ENCODE peak calls at places on chromosomes 12 and 14, in six cellular contexts. C is stomach, B is A549, I is sigmoid colon, T is HepG2, K is upper lobe of left lung. V is an unnamed sample.

GRCh38 chr12:51070004-51070403 is 13.4 kb downstream of the CSRNP2 start:
- DNase-seq in B (no peak), K (no peak), I (no peak), T (peak; percentile 50), C (no peak), V (no peak)

GRCh38 chr12:55067701-55068100 is 47.9 kb downstream of the NEUROD4 start:
- DNase-seq in T (no peak), K (no peak), B (no peak), I (no peak), C (no peak), V (no peak)

GRCh38 chr12:22700126-22700525 is 75.2 kb downstream of the ETNK1 start:
- DNase-seq in B (peak; percentile 31), T (no peak), K (no peak), C (no peak), I (no peak), V (no peak)

GRCh38 chr12:68040450-68041075 is 51.3 kb downstream of the IFNG-AS1 start:
- DNase-seq in I (peak; percentile 73), B (peak; percentile 76), C (peak; percentile 71), T (peak; percentile 53), K (no peak), V (peak; percentile 63)

GRCh38 chr12:4781212-4781611 is 61.0 kb downstream of the GALNT8 start:
- DNase-seq in T (no peak), I (no peak), B (no peak), K (no peak), C (no peak), V (no peak)

GRCh38 chr12:132159555-132160003 is 15.3 kb downstream of the NOC4L start:
- DNase-seq in C (no peak), T (no peak), I (no peak), B (no peak), K (no peak), V (no peak)

GRCh38 chr14:23172096-23172495 is 11.4 kb downstream of the SLC7A8 start:
- DNase-seq in K (no peak), T (no peak), C (no peak), B (no peak), I (no peak), V (no peak)

GRCh38 chr14:70281938-70282337 is 77.5 kb downstream of the COX16 start:
- DNase-seq in B (no peak), I (no peak), C (no peak), K (no peak), T (no peak), V (no peak)

GRCh38 chr14:50964683-50965390 is 20.6 kb upstream of the PYGL start:
- DNase-seq in K (no peak), B (peak; percentile 76), C (peak; percentile 54), I (peak; percentile 92), T (peak; percentile 45), V (peak; percentile 44)

GRCh38 chr14:106530423-106531107 is 1004.2 kb downstream of the TMEM121 start:
- DNase-seq in I (no peak), B (peak; percentile 42), K (peak; percentile 39), T (peak; percentile 5), C (no peak), V (peak; percentile 46)

GRCh38 chr12:100733817-100734593 is 60.6 kb upstream of the ANO4 start:
- DNase-seq in K (no peak), B (peak; percentile 60), T (peak; percentile 20), I (no peak), C (no peak), V (no peak)

GRCh38 chr14:106507354-106507753 is 981.0 kb downstream of the TMEM121 start:
- DNase-seq in C (no peak), K (no peak), I (no peak), B (no peak), T (no peak), V (no peak)

GRCh38 chr12:78555802-78556201 is 308.8 kb upstream of the SYT1 start:
- DNase-seq in T (no peak), I (no peak), C (no peak), K (no peak), B (no peak), V (no peak)

GRCh38 chr14:34450958-34451357 is 11.1 kb downstream of the SPTSSA start:
- DNase-seq in C (no peak), I (no peak), K (no peak), B (no peak), T (no peak), V (no peak)

GRCh38 chr14:67395086-67395875 is 16.7 kb downstream of the PLEK2 start:
- DNase-seq in K (peak; percentile 32), T (no peak), C (no peak), I (no peak), B (no peak), V (no peak)

GRCh38 chr12:102504280-102504679 is 23.9 kb upstream of the IGF1 start:
- DNase-seq in I (no peak), B (no peak), C (no peak), K (no peak), T (no peak), V (no peak)

GRCh38 chr12:90152897-90153624 is 444.4 kb upstream of the ATP2B1 start:
- DNase-seq in I (no peak), T (no peak), C (no peak), K (no peak), B (no peak), V (no peak)

GRCh38 chr12:96094201-96094600 is 58.8 kb upstream of the LTA4H start:
- DNase-seq in B (peak; percentile 22), T (no peak), K (no peak), I (no peak), C (peak; percentile 45), V (no peak)

GRCh38 chr12:70045036-70045435 is 198.2 kb upstream of the CNOT2 start:
- DNase-seq in K (no peak), C (no peak), T (no peak), B (no peak), I (no peak), V (no peak)

GRCh38 chr12:76863811-76864210 is 15.0 kb downstream of the CSRP2 start:
- DNase-seq in B (no peak), I (no peak), K (no peak), T (no peak), C (no peak), V (no peak)

GRCh38 chr14:97129639-97130038 is 332.5 kb downstream of the VRK1 start:
- DNase-seq in T (no peak), I (no peak), B (no peak), C (no peak), K (no peak), V (no peak)

GRCh38 chr14:104895786-104896642 is 28.7 kb upstream of the PLD4 start:
- DNase-seq in B (no peak), T (no peak), I (peak; percentile 65), C (peak; percentile 70), K (peak; percentile 85), V (peak; percentile 11)

GRCh38 chr12:113152835-113153814 is 3.6 kb downstream of the CFAP73 start:
- DNase-seq in C (peak; percentile 75), T (peak; percentile 55), B (peak; percentile 90), I (no peak), K (peak; percentile 93), V (peak; percentile 79)

GRCh38 chr12:46264057-46264456 is 4.8 kb downstream of the SLC38A1 start:
- DNase-seq in T (no peak), I (no peak), C (no peak), B (no peak), K (no peak), V (no peak)

GRCh38 chr14:36294543-36294942 is 25.9 kb downstream of the MBIP start:
- DNase-seq in I (no peak), K (no peak), B (no peak), C (no peak), T (no peak), V (no peak)

GRCh38 chr12:31369712-31370521 is 44.0 kb upstream of the SINHCAF start:
- DNase-seq in C (peak; percentile 75), B (no peak), T (peak; percentile 24), K (no peak), I (peak; percentile 66), V (peak; percentile 32)

GRCh38 chr14:54797556-54797955 is 105.1 kb downstream of the GCH1 start:
- DNase-seq in C (no peak), B (no peak), K (no peak), T (no peak), I (no peak), V (no peak)

GRCh38 chr14:54796961-54797360 is 105.7 kb downstream of the GCH1 start:
- DNase-seq in B (no peak), I (no peak), K (no peak), T (no peak), C (no peak), V (no peak)

GRCh38 chr14:54792288-54792687 is 110.3 kb downstream of the GCH1 start:
- DNase-seq in K (no peak), C (no peak), T (no peak), B (no peak), I (no peak), V (no peak)

GRCh38 chr14:54794148-54794547 is 108.5 kb downstream of the GCH1 start:
- DNase-seq in C (no peak), K (no peak), B (no peak), I (no peak), T (no peak), V (no peak)

GRCh38 chr14:54794796-54795195 is 107.8 kb downstream of the GCH1 start:
- DNase-seq in B (no peak), K (no peak), T (no peak), C (no peak), I (no peak), V (no peak)
- TF ChIP-seq EP300 in B (no peak), K (no peak), T (no peak), C (no peak), I (no peak), V (no peak)

DNA sequence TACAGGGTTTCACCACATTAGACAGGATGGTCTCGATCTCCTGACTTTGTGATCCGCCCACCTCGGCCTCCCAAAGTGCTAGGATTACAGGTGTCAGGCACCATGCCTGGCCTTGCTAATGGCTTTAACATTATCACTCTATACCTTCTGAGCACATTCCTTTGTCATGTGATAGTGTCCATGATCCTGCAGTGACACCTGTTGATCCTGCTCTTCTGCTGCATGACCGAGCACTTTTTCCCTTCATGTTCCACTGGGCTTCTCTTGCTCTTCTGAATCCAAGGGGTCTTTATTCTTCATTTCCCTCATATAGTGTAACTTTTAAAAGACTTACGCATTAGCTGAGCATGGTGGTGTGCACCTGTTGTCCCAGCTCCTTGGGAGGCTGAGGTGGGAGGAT is 11.6 kb downstream of the ZNF268 start:
- DNase-seq in C (no peak), B (no peak), K (no peak), T (no peak), I (no peak), V (no peak)
- H3K9me3 ChIP-seq in C (peaks cover 95% of the 10 kb centered on the region), B (peaks cover 88% of the 10 kb centered on the region), K (peaks cover 90% of the 10 kb centered on the region), T (peaks cover 86% of the 10 kb centered on the region), I (peaks cover 72% of the 10 kb centered on the region), V (peaks cover 90% of the 10 kb centered on the region)

GRCh38 chr12:98578821-98579220 is 14.7 kb upstream of the SLC25A3 start:
- DNase-seq in K (no peak), C (no peak), I (no peak), B (peak; percentile 52), T (no peak), V (peak; percentile 21)
- H3K27ac ChIP-seq in K (no peak overlapping the region), C (peak overlapping the region; percentile 55), I (no peak overlapping the region), B (no peak overlapping the region), T (no peak overlapping the region), V (peak overlapping the region; percentile 71)

DNA sequence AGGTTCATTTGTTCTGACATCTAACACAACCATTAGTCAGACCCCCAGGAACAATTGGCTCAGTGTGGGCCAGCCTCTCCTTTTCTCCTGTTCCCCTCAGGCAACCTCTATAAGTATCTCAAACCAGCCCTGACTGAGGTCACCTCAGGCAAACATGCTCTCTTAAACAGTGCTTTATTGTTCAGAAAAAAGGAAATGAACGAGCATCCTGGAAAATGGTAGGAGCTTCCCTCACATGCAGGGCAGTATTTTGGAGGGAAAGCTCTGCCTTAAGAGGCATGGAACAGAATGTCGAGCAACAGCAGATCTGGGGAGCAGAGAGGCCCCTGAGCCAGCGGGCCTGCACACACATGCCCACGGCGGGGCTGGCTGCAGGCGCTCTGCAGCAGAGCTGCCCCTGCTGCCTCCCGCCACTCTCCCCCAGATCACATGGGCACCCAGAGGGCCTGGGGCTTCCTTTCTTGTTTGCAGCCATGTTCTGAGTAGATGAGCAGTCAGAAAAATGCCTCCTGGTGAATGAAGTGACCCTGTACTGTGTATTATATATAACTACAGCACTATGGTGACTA is 42.0 kb downstream of the MOK start:
- DNase-seq in C (no peak), B (peak; percentile 54), I (no peak), K (peak; percentile 22), T (peak; percentile 95), V (no peak)
- TF ChIP-seq EP300 in C (no peak), B (no peak), I (no peak), K (no peak), T (peak; percentile 57), V (no peak)